ENCODE peak calls at places on chromosomes 5 and 9, in five cellular contexts. F, R, A, S and I are unnamed samples.
A peak's percentile ranks its signal among the peaks of the same experiment; 100 is the strongest.

GRCh38 chr5:174533127-174533453 is 191.3 kb upstream of the MSX2 start:
- DNase-seq in S (peak; percentile 79), R (no peak), F (no peak), A (no peak), I (no peak)

GRCh38 chr9:311837-312236 is 97.2 kb downstream of the DOCK8 start:
- DNase-seq in R (no peak), S (no peak), F (no peak), A (no peak), I (no peak)

GRCh38 chr5:41156739-41157138 is 56.6 kb downstream of the C6 start:
- DNase-seq in S (peak; percentile 51), A (peak; percentile 1), R (peak; percentile 3), F (no peak), I (peak; percentile 76)

GRCh38 chr5:171387970-171388815 is 544 bp downstream of the NPM1 start:
- DNase-seq in S (peak; percentile 89), R (peak; percentile 70), A (peak; percentile 87), F (peak; percentile 89), I (peak; percentile 77)

GRCh38 chr5:21649969-21650368 is 1203.2 kb downstream of the CDH12 start:
- DNase-seq in S (peak; percentile 91), F (no peak), R (no peak), A (no peak), I (no peak)

GRCh38 chr5:161306354-161306990 is 240.1 kb downstream of the GABRB2 start:
- DNase-seq in R (no peak), A (no peak), F (no peak), S (no peak), I (no peak)

GRCh38 chr5:15420201-15420600 is 79.8 kb upstream of the FBXL7 start:
- DNase-seq in R (no peak), A (no peak), F (no peak), S (no peak), I (no peak)

GRCh38 chr5:52800394-52801213 is 12.9 kb downstream of the ITGA1 start:
- DNase-seq in F (peak; percentile 75), R (peak; percentile 42), S (peak; percentile 80), A (peak; percentile 90), I (peak; percentile 64)

GRCh38 chr5:110194191-110194590 is 504.5 kb downstream of the MAN2A1 start:
- DNase-seq in R (no peak), S (no peak), A (no peak), F (no peak), I (no peak)

GRCh38 chr5:130066644-130067043 is 162.4 kb downstream of the CHSY3 start:
- DNase-seq in S (no peak), A (no peak), F (no peak), R (no peak), I (peak; percentile 67)

GRCh38 chr9:130343445-130343918 is 77.9 kb downstream of the HMCN2 start:
- DNase-seq in F (peak; percentile 22), A (no peak), S (peak; percentile 38), R (no peak), I (no peak)

GRCh38 chr5:40078907-40079575 is 600.7 kb upstream of the PTGER4 start:
- DNase-seq in A (peak; percentile 6), F (no peak), S (no peak), R (no peak), I (no peak)

GRCh38 chr5:154518438-154518867 is 40.4 kb upstream of the HAND1 start:
- DNase-seq in A (no peak), F (no peak), R (no peak), S (no peak), I (no peak)

GRCh38 chr9:111866976-111867375 is 29.6 kb upstream of the UGCG start:
- DNase-seq in R (peak; percentile 44), A (peak; percentile 93), F (no peak), S (no peak), I (peak; percentile 86)

GRCh38 chr5:99019812-99020697 is 91.2 kb upstream of the CHD1 start:
- DNase-seq in R (peak; percentile 41), S (peak; percentile 84), A (peak; percentile 90), F (no peak), I (peak; percentile 90)

GRCh38 chr9:34651876-34652602 is at the start of gene IL11RA:
- DNase-seq in S (peak; percentile 72), R (peak; percentile 98), A (peak; percentile 92), F (peak; percentile 55), I (peak; percentile 82)

GRCh38 chr9:114030364-114030763 is 47.7 kb downstream of the AMBP start:
- DNase-seq in A (no peak), R (no peak), F (peak; percentile 13), S (no peak), I (no peak)

GRCh38 chr9:131656356-131657030 is 83.4 kb downstream of the RAPGEF1 start:
- DNase-seq in F (peak; percentile 81), S (no peak), A (no peak), R (no peak), I (no peak)

GRCh38 chr9:93951655-93952118 is 3.5 kb downstream of the BARX1 start:
- DNase-seq in R (no peak), A (no peak), S (no peak), F (no peak), I (no peak)